ENCODE peak calls at places on chromosomes 4 and X, in four cellular contexts. P is OCI-LY7, R is lung, O is Peyer's patch. Q is an unnamed sample.
A peak's percentile ranks its signal among the peaks of the same experiment; 100 is the strongest.

GRCh38 chr4:105461221-105462041 is 12.4 kb downstream of the PPA2 start:
- DNase-seq in O (no peak), R (no peak), P (no peak), Q (no peak)

GRCh38 chrX:132216283-132216682 is 3.0 kb downstream of the RAP2C start:
- DNase-seq in R (no peak), O (no peak), P (no peak), Q (no peak)

GRCh38 chrX:150692837-150693781 is at the start of gene MTMR1:
- DNase-seq in O (peak; percentile 60), R (no peak), P (peak; percentile 73), Q (peak; percentile 42)

GRCh38 chr4:18722748-18723191 is 701.2 kb upstream of the LCORL start:
- DNase-seq in P (no peak), R (no peak), O (no peak), Q (peak; percentile 29)

GRCh38 chrX:95057341-95057740 is 1383.3 kb downstream of the FAM133A start:
- DNase-seq in O (no peak), R (no peak), P (no peak), Q (no peak)

GRCh38 chr4:6804082-6804752 is 21.7 kb downstream of the KIAA0232 start:
- DNase-seq in P (no peak), O (peak; percentile 61), R (no peak), Q (peak; percentile 64)

GRCh38 chr4:1345905-1346780 is 865 bp upstream of the UVSSA start:
- DNase-seq in O (peak; percentile 66), P (peak; percentile 71), R (peak; percentile 51), Q (peak; percentile 54)

GRCh38 chrX:73965833-73966232 is 338.1 kb upstream of the ZCCHC13 start:
- DNase-seq in R (no peak), O (no peak), P (no peak), Q (no peak)

GRCh38 chr4:153038493-153039311 is 102.6 kb downstream of the FHDC1 start:
- DNase-seq in P (no peak), O (no peak), R (no peak), Q (no peak)

GRCh38 chrX:143634701-143635442 is 1.0 kb downstream of the SLITRK4 start:
- DNase-seq in P (no peak), R (no peak), O (peak; percentile 37), Q (no peak)

GRCh38 chrX:28585767-28586166 is 1.5 kb upstream of the IL1RAPL1 start:
- DNase-seq in R (no peak), O (no peak), P (no peak), Q (no peak)

GRCh38 chr4:7001271-7001670 is 41.9 kb upstream of the TADA2B start:
- DNase-seq in P (no peak), O (no peak), R (no peak), Q (no peak)

GRCh38 chr4:168584321-168584771 is 87.5 kb downstream of the PALLD start:
- DNase-seq in O (no peak), R (no peak), P (no peak), Q (no peak)

GRCh38 chr4:89915937-89916336 is 21.3 kb downstream of the MMRN1 start:
- DNase-seq in O (no peak), P (no peak), R (no peak), Q (no peak)

GRCh38 chr4:78149737-78150136 is 92.6 kb downstream of the FRAS1 start:
- DNase-seq in P (no peak), R (no peak), O (no peak), Q (no peak)

GRCh38 chr4:26362745-26363439 is 42.1 kb downstream of the RBPJ start:
- DNase-seq in R (no peak), O (no peak), P (no peak), Q (no peak)

GRCh38 chr4:71827811-71828210 is 43.9 kb upstream of the GC start:
- DNase-seq in R (no peak), P (no peak), O (no peak), Q (no peak)

GRCh38 chr4:76177709-76178108 is 29.5 kb upstream of the NUP54 start:
- DNase-seq in O (no peak), R (no peak), P (no peak), Q (no peak)

GRCh38 chrX:13598877-13599276 is 29.5 kb downstream of the EGFL6 start:
- DNase-seq in O (no peak), P (peak; percentile 3), R (no peak), Q (no peak)

GRCh38 chr4:18533262-18533775 is 511.8 kb upstream of the LCORL start:
- DNase-seq in P (no peak), O (no peak), R (no peak), Q (no peak)

GRCh38 chrX:115344885-115345653 is 55.6 kb downstream of the LUZP4 start:
- DNase-seq in R (peak; percentile 89), O (peak; percentile 66), P (no peak), Q (peak; percentile 76)

GRCh38 chrX:46573896-46574336 is 351 bp downstream of the CHST7 start:
- DNase-seq in R (peak; percentile 41), P (peak; percentile 86), O (peak; percentile 56), Q (peak; percentile 63)

GRCh38 chrX:134933911-134934310 is 56.9 kb upstream of the SMIM10 start:
- DNase-seq in P (no peak), O (no peak), R (no peak), Q (no peak)

GRCh38 chr4:2047031-2047660 is 12.0 kb upstream of the NAT8L start:
- DNase-seq in O (no peak), P (no peak), R (no peak), Q (no peak)

GRCh38 chr4:8871417-8872401 is at the start of gene HMX1:
- DNase-seq in O (no peak), P (no peak), R (no peak), Q (no peak)

GRCh38 chrX:21657318-21658151 is 595 bp downstream of the KLHL34 start:
- DNase-seq in P (no peak), O (no peak), R (no peak), Q (no peak)

GRCh38 chr4:3386486-3386885 is 55.3 kb upstream of the HGFAC start:
- DNase-seq in P (no peak), R (no peak), O (no peak), Q (no peak)
- H3K4me1 ChIP-seq in P (peaks cover 29% of the 10 kb centered on the region), R (peaks cover 3% of the 10 kb centered on the region), O (no peaks in the 10 kb centered on the region), Q (peaks cover 17% of the 10 kb centered on the region)

DNA sequence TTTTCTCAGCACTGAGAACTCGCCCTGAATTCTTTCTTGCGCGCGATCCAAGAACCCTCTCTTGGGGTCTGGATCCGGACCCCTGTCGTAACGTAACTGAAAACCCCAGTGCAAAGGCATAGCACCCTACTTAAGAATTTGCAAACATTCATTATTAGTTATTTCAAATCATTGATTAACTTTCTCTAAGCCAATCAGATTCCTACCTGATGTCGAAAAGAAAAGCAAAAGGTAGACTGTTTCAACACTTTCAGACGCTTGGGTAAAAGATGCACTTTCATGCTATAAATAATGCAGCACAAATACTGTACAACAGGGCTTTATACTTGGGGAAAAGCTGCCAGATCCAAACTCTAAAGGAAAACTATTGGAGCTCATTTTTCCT is 817 bp upstream of the WDR19 start:
- DNase-seq in R (no peak), P (peak; percentile 20), O (no peak), Q (no peak)
- H3K27ac ChIP-seq in R (no peak overlapping the region), P (peak overlapping the region; percentile 55), O (no peak overlapping the region), Q (peak overlapping the region; percentile 84)

DNA sequence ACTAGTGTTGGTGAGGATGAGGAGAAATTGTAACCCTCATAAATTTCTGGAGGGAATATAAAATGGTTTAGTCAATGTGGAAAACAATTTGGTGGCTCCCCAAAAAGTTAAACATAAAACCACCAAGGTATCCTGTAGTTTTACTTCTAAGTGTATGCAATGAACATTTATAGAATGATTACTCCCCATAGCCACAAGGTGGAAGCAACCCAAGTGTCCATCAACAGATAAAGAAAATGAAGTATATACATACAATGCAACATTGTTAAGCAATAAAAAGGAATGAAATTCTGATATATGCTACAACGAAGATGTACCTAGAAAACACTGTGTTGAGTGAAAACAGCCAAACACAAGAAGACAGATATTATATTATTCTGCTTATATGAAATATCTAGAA is 569.1 kb upstream of the GRID2 start:
- DNase-seq in O (no peak), R (no peak), P (no peak), Q (no peak)
- TF ChIP-seq CTCF in O (peak; percentile 35), R (no peak), P (no peak), Q (no peak)

GRCh38 chr4:24557036-24558022 is 27.0 kb downstream of the DHX15 start:
- DNase-seq in R (no peak), P (no peak), O (no peak), Q (no peak)

GRCh38 chr4:24561438-24562139 is 22.8 kb downstream of the DHX15 start:
- DNase-seq in P (no peak), R (no peak), O (no peak), Q (no peak)

GRCh38 chr4:24559032-24559821 is 25.1 kb downstream of the DHX15 start:
- DNase-seq in P (no peak), O (no peak), R (no peak), Q (no peak)

GRCh38 chr4:24559889-24560288 is 24.5 kb downstream of the DHX15 start:
- DNase-seq in O (no peak), R (no peak), P (no peak), Q (no peak)

DNA sequence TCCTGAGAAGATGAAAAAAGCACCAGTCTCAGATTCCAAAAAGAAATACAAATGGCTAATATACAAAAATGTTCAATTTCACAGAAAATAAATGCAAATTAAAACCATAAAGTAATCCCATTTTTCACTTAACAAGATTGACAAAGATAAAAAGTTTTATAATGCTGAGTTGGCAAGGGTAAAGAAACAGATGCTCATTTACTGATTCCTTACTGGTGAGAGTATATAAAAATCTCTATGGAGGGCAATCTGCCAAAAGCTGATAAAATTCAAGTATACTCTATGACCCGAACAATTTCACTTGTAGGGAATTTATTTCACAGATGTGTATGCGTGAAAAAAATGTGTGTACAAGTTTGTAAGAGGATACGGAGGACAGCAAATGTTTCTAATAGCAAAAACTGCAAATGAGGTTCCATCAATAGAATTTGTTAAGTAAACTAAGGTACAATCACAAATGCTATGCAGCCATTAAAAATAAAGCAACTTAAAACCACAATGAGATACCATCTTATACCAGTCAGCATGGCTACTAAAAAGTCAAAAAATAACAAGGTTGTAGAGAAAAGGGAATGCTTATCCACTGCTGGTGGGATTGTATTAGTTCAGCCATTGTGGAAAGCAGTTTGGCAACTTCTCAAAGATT is 23.5 kb downstream of the DHX15 start:
- DNase-seq in O (no peak), P (no peak), R (no peak), Q (no peak)
- H3K4me1 ChIP-seq in O (peaks cover 3% of the 10 kb centered on the region), P (peaks cover 19% of the 10 kb centered on the region), R (peaks cover 18% of the 10 kb centered on the region), Q (peaks cover 56% of the 10 kb centered on the region)

GRCh38 chr4:122854444-122854843 is 27.8 kb downstream of the FGF2 start:
- DNase-seq in O (no peak), R (no peak), P (no peak), Q (no peak)
- H3K27ac ChIP-seq in O (peak overlapping the region; percentile 6), R (peak overlapping the region; percentile 49), P (no peak overlapping the region), Q (peak overlapping the region; percentile 69)

GRCh38 chr4:119493419-119493818 is 135.2 kb downstream of the PDE5A start:
- DNase-seq in O (no peak), P (peak; percentile 21), R (no peak), Q (no peak)

GRCh38 chr4:119489305-119489704 is 139.3 kb downstream of the PDE5A start:
- DNase-seq in R (no peak), O (no peak), P (no peak), Q (no peak)

GRCh38 chr4:119490335-119490734 is 138.3 kb downstream of the PDE5A start:
- DNase-seq in P (peak; percentile 32), O (no peak), R (no peak), Q (peak; percentile 10)
- TF ChIP-seq CTCF in P (peak; percentile 58), O (peak; percentile 62), R (no peak), Q (peak; percentile 38)

Q was measured in transverse colon.